ENCODE peak calls at places on chromosome 19, in six cellular contexts. K is mucosa of gallbladder, A is adipocyte, R is mesothelial cell of epicardium, M is AML-193, X is B cell. H is an unnamed sample.

GRCh38 chr19:4647676-4648644 is 8.6 kb downstream of the TNFAIP8L1 start:
- DNase-seq in K (no peak), A (no peak), R (no peak), M (no peak), X (no peak), H (no peak)

GRCh38 chr19:5718032-5718578 is 1.8 kb downstream of the LONP1 start:
- DNase-seq in K (no peak), A (peak), R (no peak), M (no peak), X (no peak), H (no peak)

GRCh38 chr19:2619076-2619475 is 83.4 kb downstream of the GNG7 start:
- DNase-seq in K (no peak), A (no peak), R (no peak), M (no peak), X (no peak), H (no peak)

GRCh38 chr19:33446156-33446917 is 72.8 kb downstream of the CEBPG start:
- DNase-seq in K (no peak), A (no peak), R (no peak), M (no peak), X (no peak), H (peak)

GRCh38 chr19:4823577-4823976 is 7.9 kb downstream of the TICAM1 start:
- DNase-seq in K (no peak), A (no peak), R (no peak), M (no peak), X (no peak), H (no peak)

GRCh38 chr19:39543477-39543857 is 3.5 kb upstream of the EID2 start:
- DNase-seq in K (no peak), A (no peak), R (peak), M (no peak), X (no peak), H (no peak)

GRCh38 chr19:50275577-50276368 is 53.4 kb downstream of the KCNC3 start:
- DNase-seq in K (no peak), A (no peak), R (no peak), M (no peak), X (no peak), H (no peak)

GRCh38 chr19:5031231-5032100 is 62.6 kb downstream of the KDM4B start:
- DNase-seq in K (peak), A (peak), R (peak), M (peak), X (peak), H (peak)

GRCh38 chr19:46068345-46069258 is 27.8 kb upstream of the IGFL4 start:
- DNase-seq in K (no peak), A (peak), R (no peak), M (peak), X (no peak), H (peak)